ENCODE peak calls at places on chromosomes 11 and 22, in six cellular contexts. D is endodermal cell, K is cardiac muscle cell, T is COR-L47, Z is upper lobe of left lung, P is left cardiac atrium. O is an unnamed sample.

GRCh38 chr22:42625416-42625815 is 10.7 kb upstream of the POLDIP3 start:
- DNase-seq in Z (no peak), T (no peak), D (no peak), K (no peak), P (no peak), O (no peak)

GRCh38 chr11:123543796-123544195 is 110.6 kb downstream of the SCN3B start:
- DNase-seq in K (no peak), Z (no peak), D (no peak), T (no peak), P (no peak), O (no peak)

GRCh38 chr22:48449466-48450187 is 1378.0 kb downstream of the BRD1 start:
- DNase-seq in Z (peak), P (no peak), K (no peak), D (no peak), T (no peak), O (no peak)

GRCh38 chr22:48299801-48300200 is 1527.9 kb downstream of the BRD1 start:
- DNase-seq in K (no peak), P (no peak), Z (no peak), T (no peak), D (peak), O (no peak)

GRCh38 chr11:91396243-91397133 is 828.1 kb upstream of the FAT3 start:
- DNase-seq in K (no peak), P (no peak), Z (no peak), T (no peak), D (no peak), O (no peak)

GRCh38 chr11:6387811-6388599 is 2.3 kb upstream of the SMPD1 start:
- DNase-seq in P (no peak), Z (no peak), T (no peak), D (no peak), K (no peak), O (no peak)

GRCh38 chr22:24471570-24471969 is 23.6 kb upstream of the UPB1 start:
- DNase-seq in P (peak), T (no peak), Z (no peak), K (no peak), D (no peak), O (no peak)

GRCh38 chr22:35418088-35418487 is 18.1 kb downstream of the MCM5 start:
- DNase-seq in D (no peak), P (no peak), K (no peak), Z (no peak), T (no peak), O (no peak)

GRCh38 chr11:113632981-113633380 is 73.1 kb downstream of the TMPRSS5 start:
- DNase-seq in K (no peak), T (no peak), D (no peak), P (no peak), Z (no peak), O (no peak)

GRCh38 chr22:41286639-41287091 is 678 bp upstream of the RANGAP1 start:
- DNase-seq in T (peak), Z (peak), P (no peak), D (no peak), K (no peak), O (no peak)

GRCh38 chr11:18312663-18313420 is 9.1 kb downstream of the HPS5 start:
- DNase-seq in Z (no peak), T (no peak), P (no peak), K (no peak), D (no peak), O (no peak)

GRCh38 chr22:44975444-44976262 is 34.2 kb downstream of the PHF21B start:
- DNase-seq in T (peak), K (peak), P (peak), Z (peak), D (peak), O (peak)

GRCh38 chr11:85821636-85822035 is 10.7 kb upstream of the SYTL2 start:
- DNase-seq in K (no peak), D (no peak), T (no peak), Z (no peak), P (no peak), O (no peak)

GRCh38 chr22:30575011-30575671 is 676 bp upstream of the GAL3ST1 start:
- DNase-seq in Z (peak), T (no peak), D (peak), K (no peak), P (peak), O (no peak)

GRCh38 chr11:59728913-59729312 is 15.3 kb upstream of the OR10V1 start:
- DNase-seq in P (no peak), Z (peak), D (no peak), K (no peak), T (no peak), O (no peak)

O was measured in NCI-H1436.